ENCODE peak calls at places on chromosomes 3 and 15, in five cellular contexts. One of them, this sample, is unnamed.

GRCh38 chr3:194287977-194288706 is 63.0 kb downstream of the CPN2 start:
- DNase-seq in SK-MEL-5: no peak
- DNase-seq in posterior vena cava: peak; percentile 23
- DNase-seq in transverse colon: no peak
- DNase-seq in NCI-H2081: peak; percentile 78
- DNase-seq in this sample: no peak

GRCh38 chr15:39265261-39265660 is 315.6 kb upstream of the THBS1 start:
- DNase-seq in posterior vena cava: no peak
- DNase-seq in transverse colon: no peak
- DNase-seq in NCI-H2081: no peak
- DNase-seq in SK-MEL-5: no peak
- DNase-seq in this sample: no peak

GRCh38 chr3:100941451-100941850 is 51.8 kb downstream of the ABI3BP start:
- DNase-seq in SK-MEL-5: no peak
- DNase-seq in posterior vena cava: no peak
- DNase-seq in transverse colon: no peak
- DNase-seq in NCI-H2081: no peak
- DNase-seq in this sample: no peak

GRCh38 chr3:64595253-64595694 is 92.5 kb downstream of the ADAMTS9 start:
- DNase-seq in NCI-H2081: no peak
- DNase-seq in transverse colon: peak; percentile 16
- DNase-seq in posterior vena cava: peak; percentile 80
- DNase-seq in SK-MEL-5: peak; percentile 2
- DNase-seq in this sample: no peak

GRCh38 chr3:134423153-134423552 is 48.9 kb upstream of the AMOTL2 start:
- DNase-seq in NCI-H2081: peak; percentile 56
- DNase-seq in posterior vena cava: no peak
- DNase-seq in transverse colon: no peak
- DNase-seq in SK-MEL-5: no peak
- DNase-seq in this sample: no peak

GRCh38 chr3:79052054-79052681 is 715.6 kb downstream of the ROBO1 start:
- DNase-seq in SK-MEL-5: no peak
- DNase-seq in NCI-H2081: no peak
- DNase-seq in transverse colon: no peak
- DNase-seq in posterior vena cava: no peak
- DNase-seq in this sample: no peak

GRCh38 chr15:27059610-27060202 is 88.7 kb downstream of the GABRG3 start:
- DNase-seq in SK-MEL-5: peak; percentile 87
- DNase-seq in NCI-H2081: peak; percentile 75
- DNase-seq in posterior vena cava: no peak
- DNase-seq in transverse colon: no peak
- DNase-seq in this sample: peak; percentile 36

GRCh38 chr3:15405448-15406050 is 21.8 kb downstream of the METTL6 start:
- DNase-seq in SK-MEL-5: peak; percentile 78
- DNase-seq in transverse colon: no peak
- DNase-seq in NCI-H2081: peak; percentile 36
- DNase-seq in posterior vena cava: no peak
- DNase-seq in this sample: peak; percentile 64

GRCh38 chr15:75697523-75698398 is 14.9 kb downstream of the CSPG4 start:
- DNase-seq in SK-MEL-5: no peak
- DNase-seq in transverse colon: peak; percentile 35
- DNase-seq in NCI-H2081: no peak
- DNase-seq in posterior vena cava: no peak
- DNase-seq in this sample: no peak

GRCh38 chr3:174408310-174408709 is 450.8 kb upstream of the NAALADL2 start:
- DNase-seq in NCI-H2081: no peak
- DNase-seq in SK-MEL-5: no peak
- DNase-seq in posterior vena cava: no peak
- DNase-seq in transverse colon: no peak
- DNase-seq in this sample: no peak

GRCh38 chr3:71579934-71580318 is 3.6 kb downstream of the FOXP1 start:
- DNase-seq in posterior vena cava: no peak
- DNase-seq in SK-MEL-5: no peak
- DNase-seq in transverse colon: peak; percentile 36
- DNase-seq in NCI-H2081: peak; percentile 45
- DNase-seq in this sample: peak; percentile 76

GRCh38 chr3:133644768-133645167 is 17.0 kb downstream of the TOPBP1 start:
- DNase-seq in posterior vena cava: no peak
- DNase-seq in SK-MEL-5: peak; percentile 15
- DNase-seq in NCI-H2081: no peak
- DNase-seq in transverse colon: no peak
- DNase-seq in this sample: no peak

GRCh38 chr3:175246766-175247165 is 387.6 kb downstream of the NAALADL2 start:
- DNase-seq in NCI-H2081: no peak
- DNase-seq in posterior vena cava: no peak
- DNase-seq in SK-MEL-5: no peak
- DNase-seq in transverse colon: no peak
- DNase-seq in this sample: no peak

GRCh38 chr3:46089237-46090011 is 62.1 kb upstream of the XCR1 start:
- DNase-seq in NCI-H2081: no peak
- DNase-seq in posterior vena cava: peak; percentile 88
- DNase-seq in SK-MEL-5: peak; percentile 55
- DNase-seq in transverse colon: peak; percentile 58
- DNase-seq in this sample: peak; percentile 99

GRCh38 chr15:63601727-63602185 is 4.6 kb downstream of the FBXL22 start:
- DNase-seq in posterior vena cava: no peak
- DNase-seq in SK-MEL-5: no peak
- DNase-seq in transverse colon: peak; percentile 73
- DNase-seq in NCI-H2081: peak; percentile 83
- DNase-seq in this sample: no peak

GRCh38 chr3:155572085-155572484 is 172.8 kb downstream of the PLCH1 start:
- DNase-seq in transverse colon: no peak
- DNase-seq in posterior vena cava: no peak
- DNase-seq in NCI-H2081: peak; percentile 56
- DNase-seq in SK-MEL-5: no peak
- DNase-seq in this sample: no peak

GRCh38 chr15:76181705-76182107 is 121.9 kb downstream of the TMEM266 start:
- DNase-seq in NCI-H2081: no peak
- DNase-seq in transverse colon: no peak
- DNase-seq in SK-MEL-5: no peak
- DNase-seq in posterior vena cava: no peak
- DNase-seq in this sample: no peak

GRCh38 chr3:32820971-32821685 is 3.3 kb downstream of the TRIM71 start:
- DNase-seq in transverse colon: no peak
- DNase-seq in SK-MEL-5: no peak
- DNase-seq in posterior vena cava: no peak
- DNase-seq in NCI-H2081: no peak
- DNase-seq in this sample: no peak

GRCh38 chr3:193292386-193292785 is 51.4 kb downstream of the PLAAT1 start:
- DNase-seq in SK-MEL-5: no peak
- DNase-seq in transverse colon: no peak
- DNase-seq in posterior vena cava: no peak
- DNase-seq in NCI-H2081: no peak
- DNase-seq in this sample: no peak

GRCh38 chr15:49964071-49964470 is 155.0 kb downstream of the ATP8B4 start:
- DNase-seq in transverse colon: no peak
- DNase-seq in posterior vena cava: no peak
- DNase-seq in SK-MEL-5: no peak
- DNase-seq in NCI-H2081: no peak
- DNase-seq in this sample: no peak

GRCh38 chr15:36263666-36264065 is 315.8 kb upstream of the CDIN1 start:
- DNase-seq in SK-MEL-5: no peak
- DNase-seq in transverse colon: no peak
- DNase-seq in posterior vena cava: no peak
- DNase-seq in NCI-H2081: no peak
- DNase-seq in this sample: no peak

GRCh38 chr3:73624363-73625123 is at the start of gene PDZRN3:
- DNase-seq in NCI-H2081: peak; percentile 33
- DNase-seq in SK-MEL-5: peak; percentile 59
- DNase-seq in transverse colon: peak; percentile 65
- DNase-seq in posterior vena cava: peak; percentile 92
- DNase-seq in this sample: no peak

GRCh38 chr3:159914421-159914820 is 74.2 kb upstream of the IL12A start:
- DNase-seq in posterior vena cava: no peak
- DNase-seq in NCI-H2081: no peak
- DNase-seq in transverse colon: no peak
- DNase-seq in SK-MEL-5: no peak
- DNase-seq in this sample: no peak

GRCh38 chr15:66404532-66404931 is 17.8 kb downstream of the MAP2K1 start:
- DNase-seq in transverse colon: no peak
- DNase-seq in NCI-H2081: no peak
- DNase-seq in posterior vena cava: no peak
- DNase-seq in SK-MEL-5: no peak
- DNase-seq in this sample: no peak

GRCh38 chr3:81823882-81824395 is 62.5 kb upstream of the GBE1 start:
- DNase-seq in SK-MEL-5: no peak
- DNase-seq in NCI-H2081: no peak
- DNase-seq in transverse colon: no peak
- DNase-seq in posterior vena cava: no peak
- DNase-seq in this sample: peak; percentile 79

This sample was measured in MV-4-11.